ENCODE peak calls at places on chromosomes 3 and 15, in five cellular contexts. One of them, this sample, is unnamed. For H3K9me3 and H3K4me1, the result is how much of the 10 kb centered on the place peaks cover.

GRCh38 chr3:185822221-185822956 is 2.5 kb downstream of the IGF2BP2 start:
- DNase-seq in A673: peak
- DNase-seq in spleen: no peak
- DNase-seq in PC-3: peak
- DNase-seq in upper lobe of left lung: no peak
- DNase-seq in this sample: peak

GRCh38 chr3:103991461-103992115 is 1375.1 kb upstream of the ALCAM start:
- DNase-seq in A673: no peak
- DNase-seq in spleen: no peak
- DNase-seq in PC-3: peak
- DNase-seq in upper lobe of left lung: no peak
- DNase-seq in this sample: no peak

GRCh38 chr15:101026686-101027272 is 107.6 kb downstream of the LRRK1 start:
- DNase-seq in A673: no peak
- DNase-seq in spleen: peak
- DNase-seq in PC-3: no peak
- DNase-seq in upper lobe of left lung: no peak
- DNase-seq in this sample: no peak

GRCh38 chr3:3110299-3110630 is at the start of gene IL5RA:
- DNase-seq in A673: no peak
- DNase-seq in spleen: no peak
- DNase-seq in PC-3: no peak
- DNase-seq in upper lobe of left lung: no peak
- DNase-seq in this sample: no peak

GRCh38 chr3:114444216-114444615 is 150.4 kb downstream of the TIGIT start:
- DNase-seq in A673: no peak
- DNase-seq in spleen: no peak
- DNase-seq in PC-3: no peak
- DNase-seq in upper lobe of left lung: no peak
- DNase-seq in this sample: peak

GRCh38 chr3:79329154-79329553 is 438.6 kb downstream of the ROBO1 start:
- DNase-seq in A673: no peak
- DNase-seq in spleen: no peak
- DNase-seq in PC-3: peak
- DNase-seq in upper lobe of left lung: no peak
- DNase-seq in this sample: peak

GRCh38 chr3:156181509-156181908 is 61.1 kb downstream of the KCNAB1 start:
- DNase-seq in A673: no peak
- DNase-seq in spleen: no peak
- DNase-seq in PC-3: peak
- DNase-seq in upper lobe of left lung: no peak
- DNase-seq in this sample: no peak

GRCh38 chr3:62134061-62134496 is 239.3 kb downstream of the FEZF2 start:
- DNase-seq in A673: peak
- DNase-seq in spleen: no peak
- DNase-seq in PC-3: no peak
- DNase-seq in upper lobe of left lung: peak
- DNase-seq in this sample: peak

GRCh38 chr3:187256217-187256616 is 35.3 kb downstream of the MASP1 start:
- DNase-seq in A673: no peak
- DNase-seq in spleen: no peak
- DNase-seq in PC-3: no peak
- DNase-seq in upper lobe of left lung: no peak
- DNase-seq in this sample: no peak

GRCh38 chr3:187255314-187255713 is 36.2 kb downstream of the MASP1 start:
- DNase-seq in A673: no peak
- DNase-seq in spleen: no peak
- DNase-seq in PC-3: no peak
- DNase-seq in upper lobe of left lung: no peak
- DNase-seq in this sample: no peak

GRCh38 chr3:187247398-187247797 is 44.1 kb downstream of the MASP1 start:
- DNase-seq in A673: peak
- DNase-seq in spleen: no peak
- DNase-seq in PC-3: no peak
- DNase-seq in upper lobe of left lung: no peak
- DNase-seq in this sample: no peak

GRCh38 chr3:187251599-187251998 is 39.9 kb downstream of the MASP1 start:
- DNase-seq in A673: no peak
- DNase-seq in spleen: no peak
- DNase-seq in PC-3: no peak
- DNase-seq in upper lobe of left lung: no peak
- DNase-seq in this sample: no peak

GRCh38 chr3:187252311-187252710 is 39.2 kb downstream of the MASP1 start:
- DNase-seq in A673: no peak
- DNase-seq in spleen: no peak
- DNase-seq in PC-3: no peak
- DNase-seq in upper lobe of left lung: no peak
- DNase-seq in this sample: peak
- H3K9me3 ChIP-seq in A673: under half
- H3K9me3 ChIP-seq in spleen: under half
- H3K9me3 ChIP-seq in PC-3: under half
- H3K9me3 ChIP-seq in upper lobe of left lung: under half
- H3K9me3 ChIP-seq in this sample: under half

GRCh38 chr15:51848811-51849210 is 19.4 kb downstream of the TMOD3 start:
- DNase-seq in A673: no peak
- DNase-seq in spleen: no peak
- DNase-seq in PC-3: no peak
- DNase-seq in upper lobe of left lung: no peak
- DNase-seq in this sample: no peak
- H3K4me1 ChIP-seq in A673: half or more
- H3K4me1 ChIP-seq in spleen: half or more
- H3K4me1 ChIP-seq in PC-3: under half
- H3K4me1 ChIP-seq in upper lobe of left lung: half or more
- H3K4me1 ChIP-seq in this sample: under half

GRCh38 chr3:30289324-30289723 is 317.1 kb upstream of the TGFBR2 start:
- DNase-seq in A673: no peak
- DNase-seq in spleen: no peak
- DNase-seq in PC-3: peak
- DNase-seq in upper lobe of left lung: no peak
- DNase-seq in this sample: no peak

GRCh38 chr3:30285188-30286006 is 321.0 kb upstream of the TGFBR2 start:
- DNase-seq in A673: peak
- DNase-seq in spleen: no peak
- DNase-seq in PC-3: no peak
- DNase-seq in upper lobe of left lung: no peak
- DNase-seq in this sample: no peak

GRCh38 chr3:30286811-30287210 is 319.6 kb upstream of the TGFBR2 start:
- DNase-seq in A673: no peak
- DNase-seq in spleen: no peak
- DNase-seq in PC-3: peak
- DNase-seq in upper lobe of left lung: no peak
- DNase-seq in this sample: no peak

GRCh38 chr3:30288830-30289229 is 317.6 kb upstream of the TGFBR2 start:
- DNase-seq in A673: no peak
- DNase-seq in spleen: no peak
- DNase-seq in PC-3: no peak
- DNase-seq in upper lobe of left lung: no peak
- DNase-seq in this sample: no peak

GRCh38 chr3:30286007-30286669 is 320.3 kb upstream of the TGFBR2 start:
- DNase-seq in A673: peak
- DNase-seq in spleen: no peak
- DNase-seq in PC-3: peak
- DNase-seq in upper lobe of left lung: peak
- DNase-seq in this sample: peak
- H3K4me3 ChIP-seq in A673: no peak
- H3K4me3 ChIP-seq in spleen: no peak
- H3K4me3 ChIP-seq in PC-3: no peak
- H3K4me3 ChIP-seq in upper lobe of left lung: no peak
- H3K4me3 ChIP-seq in this sample: no peak

GRCh38 chr15:56227780-56228179 is 15.9 kb downstream of the RFX7 start:
- DNase-seq in A673: no peak
- DNase-seq in spleen: no peak
- DNase-seq in PC-3: no peak
- DNase-seq in upper lobe of left lung: no peak
- DNase-seq in this sample: no peak
- H3K9me3 ChIP-seq in A673: half or more
- H3K9me3 ChIP-seq in spleen: half or more
- H3K9me3 ChIP-seq in PC-3: under half
- H3K9me3 ChIP-seq in upper lobe of left lung: under half
- H3K9me3 ChIP-seq in this sample: under half

DNA sequence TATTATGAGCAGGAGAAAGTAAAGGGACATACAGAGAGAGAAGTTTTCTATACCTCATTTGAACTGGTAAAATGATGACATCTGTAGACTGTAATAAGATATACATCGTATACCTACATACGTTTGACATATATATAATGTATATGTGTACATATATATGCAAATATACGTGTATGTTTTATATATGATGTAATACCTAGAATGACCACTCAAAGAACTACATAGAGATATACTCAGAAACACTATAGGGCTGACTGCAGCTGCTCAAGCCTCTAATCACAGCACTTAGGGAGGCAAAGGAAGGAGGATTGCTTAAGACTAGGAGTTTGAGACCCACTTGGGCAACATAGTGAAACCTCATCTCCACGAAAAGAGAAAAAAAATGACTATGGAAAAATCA is 48.5 kb upstream of the MCTP2 start:
- DNase-seq in A673: no peak
- DNase-seq in spleen: no peak
- DNase-seq in PC-3: no peak
- DNase-seq in upper lobe of left lung: no peak
- DNase-seq in this sample: no peak
- H3K4me1 ChIP-seq in A673: under half
- H3K4me1 ChIP-seq in spleen: under half
- H3K4me1 ChIP-seq in PC-3: under half
- H3K4me1 ChIP-seq in upper lobe of left lung: under half
- H3K4me1 ChIP-seq in this sample: under half

This sample was measured in SJCRH30.